ENCODE peak calls at places on chromosomes 12 and 14, in ten cellular contexts. Z, F, V, S, U, K, L, R, I and A are unnamed samples.

GRCh38 chr14:20801726-20802125 is 918 bp downstream of the RNASE1 start:
- DNase-seq in Z (no peak), F (peak), V (peak), S (peak), U (no peak), K (no peak), L (no peak), R (no peak), I (no peak), A (no peak)

GRCh38 chr12:94488449-94488848 is 28.8 kb upstream of the CEP83 start:
- DNase-seq in Z (no peak), F (no peak), V (no peak), S (no peak), U (no peak), K (no peak), L (no peak), R (no peak), I (no peak), A (no peak)

GRCh38 chr12:57110189-57111045 is 745 bp downstream of the STAT6 start:
- DNase-seq in Z (peak), F (peak), V (peak), S (peak), U (peak), K (peak), L (no peak), R (no peak), I (no peak), A (no peak)

GRCh38 chr14:24119691-24120090 is 4.9 kb upstream of the NRL start:
- DNase-seq in Z (no peak), F (no peak), V (no peak), S (no peak), U (no peak), K (no peak), L (no peak), R (no peak), I (no peak), A (no peak)

GRCh38 chr12:120640840-120641833 is 711 bp downstream of the CABP1 start:
- DNase-seq in Z (no peak), F (peak), V (peak), S (peak), U (no peak), K (peak), L (no peak), R (no peak), I (peak), A (no peak)

GRCh38 chr12:13539051-13539450 is 342.5 kb downstream of the EMP1 start:
- DNase-seq in Z (no peak), F (no peak), V (no peak), S (no peak), U (no peak), K (no peak), L (no peak), R (no peak), I (no peak), A (no peak)

GRCh38 chr14:101625336-101626097 is 64.2 kb downstream of the DIO3 start:
- DNase-seq in Z (no peak), F (no peak), V (no peak), S (no peak), U (no peak), K (no peak), L (no peak), R (no peak), I (no peak), A (no peak)

GRCh38 chr12:116595186-116595585 is 36.0 kb downstream of the MAP1LC3B2 start:
- DNase-seq in Z (peak), F (no peak), V (no peak), S (no peak), U (peak), K (no peak), L (peak), R (no peak), I (no peak), A (no peak)

DNA sequence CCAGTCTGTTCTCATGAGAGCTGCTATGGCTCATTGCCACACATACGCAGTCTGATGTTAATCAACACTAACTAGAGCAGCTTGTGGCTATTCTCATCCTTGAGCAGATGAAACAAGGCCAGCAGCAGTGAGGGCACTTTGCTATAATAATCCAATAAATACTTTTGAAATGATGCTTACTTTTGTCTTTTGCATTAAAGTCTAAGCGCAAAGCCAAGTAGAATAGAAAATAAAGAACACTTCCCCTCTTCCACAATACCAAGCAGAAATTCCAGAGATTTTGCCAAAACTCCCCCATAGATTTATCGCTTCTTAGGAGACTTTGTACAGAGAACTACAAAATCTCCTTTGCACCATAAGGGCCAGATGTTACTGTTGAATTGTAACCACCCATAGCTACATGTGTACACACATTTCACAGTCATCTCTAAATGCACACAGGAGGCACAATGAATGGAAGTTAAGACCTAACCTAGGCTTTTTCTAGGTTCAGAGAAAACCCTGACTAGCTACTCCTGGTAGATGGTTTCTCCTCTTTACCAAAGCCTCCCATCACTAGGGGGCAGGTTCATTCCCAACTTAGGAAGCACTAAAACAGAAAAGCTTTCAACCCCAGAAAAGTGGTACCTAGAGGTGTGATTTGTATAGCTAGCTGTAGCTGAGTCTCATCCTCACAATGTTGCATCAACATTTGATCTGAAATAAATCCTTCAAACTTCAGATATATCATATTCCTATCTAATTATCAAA is 119.3 kb downstream of the HMGA2 start:
- DNase-seq in Z (no peak), F (no peak), V (no peak), S (no peak), U (no peak), K (no peak), L (no peak), R (no peak), I (no peak), A (no peak)
- TF ChIP-seq CTCF in Z (no peak), F (no peak), V (no peak), S (no peak), U (no peak), K (no peak), L (peak), R (no peak), I (peak), A (no peak)

GRCh38 chr12:129184066-129184695 is 330.9 kb downstream of the GLT1D1 start:
- DNase-seq in Z (no peak), F (no peak), V (no peak), S (no peak), U (no peak), K (no peak), L (peak), R (no peak), I (no peak), A (no peak)

GRCh38 chr12:129190827-129191226 is 337.5 kb downstream of the GLT1D1 start:
- DNase-seq in Z (no peak), F (no peak), V (no peak), S (no peak), U (no peak), K (no peak), L (no peak), R (no peak), I (no peak), A (no peak)

GRCh38 chr12:129185855-129186254 is 332.6 kb downstream of the GLT1D1 start:
- DNase-seq in Z (no peak), F (no peak), V (no peak), S (no peak), U (no peak), K (no peak), L (peak), R (no peak), I (no peak), A (no peak)

GRCh38 chr12:129186952-129187351 is 333.7 kb downstream of the GLT1D1 start:
- DNase-seq in Z (no peak), F (no peak), V (no peak), S (no peak), U (no peak), K (no peak), L (no peak), R (no peak), I (no peak), A (no peak)
- TF ChIP-seq CTCF in Z (no peak), F (no peak), V (peak), S (no peak), U (no peak), K (no peak), L (peak), R (no peak), I (no peak), A (no peak)

GRCh38 chr12:10722502-10722904 is 620 bp downstream of the YBX3 start:
- DNase-seq in Z (no peak), F (peak), V (peak), S (peak), U (peak), K (peak), L (no peak), R (peak), I (peak), A (no peak)
- TF ChIP-seq CTCF in Z (no peak), F (no peak), V (no peak), S (no peak), U (no peak), K (no peak), L (peak), R (no peak), I (no peak), A (no peak)

GRCh38 chr14:41607119-41607785 is 576 bp downstream of the LRFN5 start:
- DNase-seq in Z (no peak), F (no peak), V (no peak), S (no peak), U (no peak), K (no peak), L (no peak), R (no peak), I (peak), A (no peak)

GRCh38 chr14:41606249-41607118 is at the start of gene LRFN5:
- DNase-seq in Z (peak), F (peak), V (peak), S (peak), U (no peak), K (no peak), L (no peak), R (no peak), I (peak), A (peak)

GRCh38 chr14:41605550-41606248 is 977 bp upstream of the LRFN5 start:
- DNase-seq in Z (no peak), F (no peak), V (no peak), S (no peak), U (no peak), K (no peak), L (no peak), R (no peak), I (peak), A (no peak)

GRCh38 chr14:41607966-41608663 is 1.4 kb downstream of the LRFN5 start:
- DNase-seq in Z (no peak), F (peak), V (no peak), S (no peak), U (no peak), K (no peak), L (no peak), R (no peak), I (peak), A (peak)

GRCh38 chr14:41609704-41610183 is 3.1 kb downstream of the LRFN5 start:
- DNase-seq in Z (peak), F (peak), V (no peak), S (peak), U (peak), K (no peak), L (no peak), R (no peak), I (peak), A (no peak)
- TF ChIP-seq CTCF in Z (no peak), F (no peak), V (no peak), S (peak), U (no peak), K (no peak), L (peak), R (peak), I (no peak), A (no peak)